ENCODE peak calls at places on chromosomes 2 and 18, in ten cellular contexts. V is effector memory CD4-positive, alpha-beta T cell; X is right atrium auricular region; J is sigmoid colon; N is GM23248; Z is ovary; I is psoas muscle; T is CD8-positive, alpha-beta memory T cell; Y is Panc1; D is astrocyte. U is an unnamed sample.

GRCh38 chr2:132465917-132466316 is 49.3 kb downstream of the GPR39 start:
- DNase-seq in V (no peak), X (no peak), J (no peak), N (peak; percentile 40), Z (no peak), I (no peak), T (no peak), Y (no peak), D (peak; percentile 10), U (no peak)

GRCh38 chr18:75223687-75224347 is 13.2 kb downstream of the TSHZ1 start:
- DNase-seq in V (no peak), X (no peak), J (no peak), N (no peak), Z (no peak), I (no peak), T (no peak), Y (no peak), D (peak; percentile 50), U (no peak)

GRCh38 chr2:240960309-240960962 is 38.0 kb upstream of the SNED1 start:
- DNase-seq in V (no peak), X (peak; percentile 58), J (peak; percentile 68), N (no peak), Z (peak; percentile 94), I (peak; percentile 70), T (no peak), Y (no peak), D (no peak), U (peak; percentile 79)

GRCh38 chr2:173008786-173009185 is 66.9 kb upstream of the MAP3K20 start:
- DNase-seq in V (no peak), X (no peak), J (no peak), N (no peak), Z (no peak), I (no peak), T (no peak), Y (no peak), D (no peak), U (no peak)

GRCh38 chr18:75247601-75248421 is 37.2 kb downstream of the TSHZ1 start:
- DNase-seq in V (no peak), X (no peak), J (no peak), N (peak; percentile 74), Z (no peak), I (no peak), T (no peak), Y (peak; percentile 61), D (peak; percentile 62), U (no peak)

GRCh38 chr18:22186484-22186971 is 17.1 kb downstream of the GATA6 start:
- DNase-seq in V (no peak), X (peak; percentile 61), J (no peak), N (peak; percentile 35), Z (peak; percentile 16), I (no peak), T (no peak), Y (no peak), D (no peak), U (no peak)

GRCh38 chr18:64002581-64002980 is 32.7 kb downstream of the SERPINB8 start:
- DNase-seq in V (no peak), X (no peak), J (no peak), N (no peak), Z (no peak), I (no peak), T (no peak), Y (no peak), D (no peak), U (no peak)

GRCh38 chr2:41695714-41696113 is 352.1 kb upstream of the PKDCC start:
- DNase-seq in V (no peak), X (no peak), J (no peak), N (no peak), Z (no peak), I (no peak), T (no peak), Y (no peak), D (no peak), U (no peak)

GRCh38 chr18:78123926-78124797 is 855.5 kb upstream of the SALL3 start:
- DNase-seq in V (no peak), X (peak; percentile 42), J (no peak), N (no peak), Z (no peak), I (no peak), T (no peak), Y (no peak), D (no peak), U (no peak)
- H3K9me3 ChIP-seq in V (no peaks in the 10 kb centered on the region), X (no peaks in the 10 kb centered on the region), J (no peaks in the 10 kb centered on the region), N (no peaks in the 10 kb centered on the region), Z (no peaks in the 10 kb centered on the region), I (no peaks in the 10 kb centered on the region), T (no peaks in the 10 kb centered on the region), Y (peaks cover 3% of the 10 kb centered on the region), D (peaks cover 30% of the 10 kb centered on the region), U (no peaks in the 10 kb centered on the region)

DNA sequence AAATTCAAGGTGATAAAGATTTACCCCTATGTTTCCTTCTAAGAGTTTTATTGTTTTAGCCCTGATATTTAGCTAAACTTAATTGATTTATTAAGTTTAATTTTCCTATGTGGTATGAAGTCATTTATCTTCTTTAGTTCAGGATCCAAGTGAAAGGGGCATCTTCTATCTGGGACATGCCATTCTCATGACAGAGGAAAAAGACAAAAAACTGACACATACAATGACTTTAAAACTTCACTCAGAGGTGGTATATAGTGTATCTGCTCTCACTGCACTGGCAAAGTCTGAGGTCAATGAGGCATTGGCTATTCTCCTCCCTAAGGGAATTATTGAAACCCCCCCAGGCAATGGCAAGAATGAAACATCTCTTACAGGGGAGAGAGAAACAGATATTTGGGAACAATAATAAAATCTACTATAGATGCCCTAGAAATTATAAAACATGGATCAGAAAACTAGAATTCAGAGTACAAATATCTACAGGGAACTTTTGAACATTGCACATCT is 237.4 kb downstream of the MYCN start:
- DNase-seq in V (no peak), X (no peak), J (no peak), N (no peak), Z (no peak), I (no peak), T (no peak), Y (no peak), D (no peak), U (peak; percentile 6)
- H3K9me3 ChIP-seq in V (no peaks in the 10 kb centered on the region), X (no peaks in the 10 kb centered on the region), J (no peaks in the 10 kb centered on the region), N (no peaks in the 10 kb centered on the region), Z (no peaks in the 10 kb centered on the region), I (no peaks in the 10 kb centered on the region), T (no peaks in the 10 kb centered on the region), Y (no peaks in the 10 kb centered on the region), D (no peaks in the 10 kb centered on the region), U (no peaks in the 10 kb centered on the region)

GRCh38 chr2:239919779-239920545 is 105.2 kb downstream of the NDUFA10 start:
- DNase-seq in V (no peak), X (peak; percentile 53), J (no peak), N (no peak), Z (no peak), I (peak; percentile 53), T (no peak), Y (no peak), D (no peak), U (no peak)

GRCh38 chr2:239921843-239922242 is 103.3 kb downstream of the NDUFA10 start:
- DNase-seq in V (no peak), X (no peak), J (no peak), N (no peak), Z (no peak), I (no peak), T (no peak), Y (no peak), D (no peak), U (no peak)

GRCh38 chr2:239918749-239919148 is 106.4 kb downstream of the NDUFA10 start:
- DNase-seq in V (no peak), X (peak; percentile 28), J (no peak), N (no peak), Z (no peak), I (no peak), T (no peak), Y (no peak), D (no peak), U (peak; percentile 63)

GRCh38 chr2:239917957-239918481 is 107.1 kb downstream of the NDUFA10 start:
- DNase-seq in V (no peak), X (no peak), J (no peak), N (no peak), Z (no peak), I (no peak), T (no peak), Y (no peak), D (no peak), U (peak; percentile 49)

DNA sequence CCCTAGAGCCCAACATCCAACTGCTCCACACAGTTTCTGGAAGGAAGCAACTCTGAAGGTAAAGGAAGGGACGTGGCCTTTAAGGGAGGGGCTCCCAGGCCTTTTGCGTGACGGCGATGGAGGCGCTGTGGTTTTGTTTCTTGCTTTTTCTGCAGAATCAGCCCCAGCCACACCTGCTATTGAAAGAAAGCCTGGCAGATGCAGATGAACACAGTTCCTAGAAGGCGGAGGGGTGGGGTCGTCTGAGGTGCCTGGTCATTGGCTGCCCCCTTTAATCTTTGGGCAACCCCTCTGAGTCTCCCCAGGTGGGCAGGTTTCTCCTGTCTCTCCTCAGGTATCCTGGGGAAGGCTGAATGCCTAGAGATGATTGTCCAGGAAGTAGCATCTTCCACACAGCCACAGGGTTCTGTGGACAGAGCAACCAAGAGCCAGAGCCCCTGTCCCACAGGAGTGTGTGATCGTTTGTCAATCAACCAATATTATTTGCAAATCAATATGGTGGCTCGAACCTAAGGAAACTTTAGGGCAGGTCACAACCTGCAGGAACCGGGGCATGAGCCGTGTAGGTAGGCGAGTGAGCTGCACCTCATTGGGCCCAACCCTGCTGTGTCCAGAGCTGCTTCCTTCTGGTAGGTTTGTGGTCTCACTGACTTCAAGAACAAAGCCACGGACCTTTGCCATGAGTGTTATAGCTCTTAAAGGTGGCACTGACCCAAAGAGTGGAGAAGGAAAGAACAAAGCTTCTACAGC is 104.4 kb downstream of the NDUFA10 start:
- DNase-seq in V (no peak), X (peak; percentile 26), J (no peak), N (no peak), Z (no peak), I (no peak), T (no peak), Y (no peak), D (no peak), U (peak; percentile 29)
- H3K9me3 ChIP-seq in V (peaks cover 12% of the 10 kb centered on the region), X (peaks cover 11% of the 10 kb centered on the region), J (peaks cover 11% of the 10 kb centered on the region), N (no peaks in the 10 kb centered on the region), Z (peaks cover 5% of the 10 kb centered on the region), I (no peaks in the 10 kb centered on the region), T (peaks cover 18% of the 10 kb centered on the region), Y (peaks cover 11% of the 10 kb centered on the region), D (peaks cover 18% of the 10 kb centered on the region), U (peaks cover 14% of the 10 kb centered on the region)

DNA sequence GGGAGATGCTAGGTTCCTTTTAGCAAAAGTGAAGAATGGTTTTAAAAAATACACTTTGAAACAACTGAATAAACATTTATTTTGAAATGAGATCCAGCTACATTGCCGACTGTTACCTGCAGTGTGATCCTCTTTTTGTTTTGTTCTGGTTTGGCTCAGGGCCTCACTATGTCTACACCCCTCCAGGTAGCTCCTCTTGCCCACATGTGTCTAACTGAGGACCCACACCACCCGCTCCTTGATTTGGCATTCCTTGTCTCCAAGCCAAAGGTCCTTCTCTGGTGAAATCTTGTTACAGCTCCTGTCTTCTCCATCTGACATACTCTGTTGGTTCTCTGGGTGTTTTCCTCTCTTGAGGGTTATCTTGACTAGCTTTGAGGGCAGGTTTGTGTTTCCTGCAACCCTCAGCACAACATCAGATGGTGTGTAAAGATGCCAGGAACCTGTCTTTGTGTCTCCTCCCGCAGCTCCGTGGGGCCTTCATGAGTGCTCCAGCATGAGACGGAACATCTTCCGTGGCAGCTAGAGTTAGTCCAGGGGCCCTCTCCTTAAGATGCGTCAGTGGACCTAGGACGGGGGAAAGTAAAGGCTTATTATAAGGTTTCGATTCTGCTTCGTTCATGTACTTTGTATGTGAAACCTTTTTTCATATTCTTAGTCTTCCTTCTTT is 32.1 kb downstream of the MAP4K4 start:
- DNase-seq in V (no peak), X (no peak), J (no peak), N (no peak), Z (no peak), I (no peak), T (no peak), Y (no peak), D (no peak), U (no peak)
- H3K9me3 ChIP-seq in V (no peaks in the 10 kb centered on the region), X (no peaks in the 10 kb centered on the region), J (no peaks in the 10 kb centered on the region), N (no peaks in the 10 kb centered on the region), Z (no peaks in the 10 kb centered on the region), I (no peaks in the 10 kb centered on the region), T (no peaks in the 10 kb centered on the region), Y (no peaks in the 10 kb centered on the region), D (no peaks in the 10 kb centered on the region), U (no peaks in the 10 kb centered on the region)